ENCODE peak calls at places on chromosomes 4 and X, in nine cellular contexts. One of them, this sample, is unnamed.

GRCh38 chrX:2610246-2611170 is 80.6 kb upstream of the CD99 start:
- DNase-seq in CD4-positive, alpha-beta T cell: no peak
- DNase-seq in H54: no peak
- DNase-seq in AG09309: no peak
- DNase-seq in GM23248: peak; percentile 63
- DNase-seq in mesendoderm: no peak
- DNase-seq in globus pallidus: no peak
- DNase-seq in NCI-H2171 treated with DMSO at 0.1 percent for 48 hours: no peak
- DNase-seq in HT1080: no peak
- DNase-seq in this sample: no peak

GRCh38 chr4:2820216-2820982 is 23.2 kb upstream of the ADD1 start:
- DNase-seq in HT1080: no peak
- DNase-seq in H54: no peak
- DNase-seq in mesendoderm: no peak
- DNase-seq in NCI-H2171 treated with DMSO at 0.1 percent for 48 hours: no peak
- DNase-seq in CD4-positive, alpha-beta T cell: no peak
- DNase-seq in GM23248: no peak
- DNase-seq in globus pallidus: no peak
- DNase-seq in AG09309: no peak
- DNase-seq in this sample: peak; percentile 72

GRCh38 chr4:125664091-125664767 is 349.5 kb downstream of the FAT4 start:
- DNase-seq in mesendoderm: peak; percentile 85
- DNase-seq in NCI-H2171 treated with DMSO at 0.1 percent for 48 hours: no peak
- DNase-seq in globus pallidus: no peak
- DNase-seq in HT1080: no peak
- DNase-seq in AG09309: no peak
- DNase-seq in GM23248: no peak
- DNase-seq in H54: no peak
- DNase-seq in CD4-positive, alpha-beta T cell: no peak
- DNase-seq in this sample: no peak

GRCh38 chr4:10078481-10079233 is 37.9 kb downstream of the WDR1 start:
- DNase-seq in mesendoderm: no peak
- DNase-seq in H54: no peak
- DNase-seq in globus pallidus: no peak
- DNase-seq in CD4-positive, alpha-beta T cell: no peak
- DNase-seq in GM23248: no peak
- DNase-seq in NCI-H2171 treated with DMSO at 0.1 percent for 48 hours: no peak
- DNase-seq in HT1080: no peak
- DNase-seq in AG09309: no peak
- DNase-seq in this sample: peak; percentile 43

GRCh38 chrX:100994352-100995281 is 25.1 kb downstream of the ARL13A start:
- DNase-seq in HT1080: peak; percentile 79
- DNase-seq in CD4-positive, alpha-beta T cell: no peak
- DNase-seq in globus pallidus: no peak
- DNase-seq in H54: peak; percentile 37
- DNase-seq in AG09309: no peak
- DNase-seq in NCI-H2171 treated with DMSO at 0.1 percent for 48 hours: no peak
- DNase-seq in mesendoderm: peak; percentile 47
- DNase-seq in GM23248: peak; percentile 43
- DNase-seq in this sample: no peak

GRCh38 chrX:115579786-115580294 is 18.9 kb downstream of the PLS3 start:
- DNase-seq in NCI-H2171 treated with DMSO at 0.1 percent for 48 hours: no peak
- DNase-seq in GM23248: no peak
- DNase-seq in globus pallidus: no peak
- DNase-seq in H54: no peak
- DNase-seq in AG09309: no peak
- DNase-seq in CD4-positive, alpha-beta T cell: no peak
- DNase-seq in HT1080: no peak
- DNase-seq in mesendoderm: no peak
- DNase-seq in this sample: no peak

GRCh38 chrX:134821370-134821769 is 163.1 kb upstream of the PLAC1 start:
- DNase-seq in GM23248: peak; percentile 60
- DNase-seq in AG09309: no peak
- DNase-seq in H54: no peak
- DNase-seq in NCI-H2171 treated with DMSO at 0.1 percent for 48 hours: no peak
- DNase-seq in mesendoderm: peak; percentile 89
- DNase-seq in globus pallidus: no peak
- DNase-seq in HT1080: peak; percentile 86
- DNase-seq in CD4-positive, alpha-beta T cell: no peak
- DNase-seq in this sample: no peak

GRCh38 chr4:26930964-26931363 is 70.3 kb downstream of the STIM2 start:
- DNase-seq in H54: no peak
- DNase-seq in HT1080: peak; percentile 42
- DNase-seq in NCI-H2171 treated with DMSO at 0.1 percent for 48 hours: no peak
- DNase-seq in CD4-positive, alpha-beta T cell: no peak
- DNase-seq in AG09309: no peak
- DNase-seq in globus pallidus: no peak
- DNase-seq in GM23248: no peak
- DNase-seq in mesendoderm: peak; percentile 34
- DNase-seq in this sample: peak; percentile 2

GRCh38 chrX:130079824-130080406 is 30.4 kb downstream of the ELF4 start:
- DNase-seq in AG09309: peak; percentile 52
- DNase-seq in mesendoderm: peak; percentile 70
- DNase-seq in GM23248: peak; percentile 81
- DNase-seq in globus pallidus: peak; percentile 60
- DNase-seq in CD4-positive, alpha-beta T cell: peak; percentile 53
- DNase-seq in NCI-H2171 treated with DMSO at 0.1 percent for 48 hours: peak; percentile 30
- DNase-seq in HT1080: peak; percentile 46
- DNase-seq in H54: peak; percentile 61
- DNase-seq in this sample: peak; percentile 88

GRCh38 chr4:152998861-152999260 is 62.7 kb downstream of the FHDC1 start:
- DNase-seq in H54: no peak
- DNase-seq in NCI-H2171 treated with DMSO at 0.1 percent for 48 hours: no peak
- DNase-seq in mesendoderm: no peak
- DNase-seq in HT1080: no peak
- DNase-seq in AG09309: no peak
- DNase-seq in globus pallidus: no peak
- DNase-seq in CD4-positive, alpha-beta T cell: no peak
- DNase-seq in GM23248: no peak
- DNase-seq in this sample: no peak

GRCh38 chrX:70046978-70047377 is 2.8 kb downstream of the AWAT2 start:
- DNase-seq in mesendoderm: no peak
- DNase-seq in AG09309: no peak
- DNase-seq in NCI-H2171 treated with DMSO at 0.1 percent for 48 hours: no peak
- DNase-seq in globus pallidus: no peak
- DNase-seq in CD4-positive, alpha-beta T cell: no peak
- DNase-seq in GM23248: peak; percentile 36
- DNase-seq in HT1080: peak; percentile 25
- DNase-seq in H54: no peak
- DNase-seq in this sample: no peak

GRCh38 chrX:101191217-101191750 is 28.3 kb upstream of the DRP2 start:
- DNase-seq in AG09309: no peak
- DNase-seq in NCI-H2171 treated with DMSO at 0.1 percent for 48 hours: no peak
- DNase-seq in mesendoderm: peak; percentile 74
- DNase-seq in globus pallidus: no peak
- DNase-seq in H54: no peak
- DNase-seq in CD4-positive, alpha-beta T cell: no peak
- DNase-seq in HT1080: no peak
- DNase-seq in GM23248: peak; percentile 36
- DNase-seq in this sample: peak; percentile 82

GRCh38 chr4:2284934-2285664 is 23.2 kb upstream of the MXD4 start:
- DNase-seq in AG09309: peak; percentile 16
- DNase-seq in globus pallidus: no peak
- DNase-seq in mesendoderm: no peak
- DNase-seq in CD4-positive, alpha-beta T cell: no peak
- DNase-seq in H54: no peak
- DNase-seq in HT1080: peak; percentile 75
- DNase-seq in NCI-H2171 treated with DMSO at 0.1 percent for 48 hours: no peak
- DNase-seq in GM23248: peak; percentile 79
- DNase-seq in this sample: no peak

GRCh38 chrX:40420899-40421729 is 159.7 kb upstream of the ATP6AP2 start:
- DNase-seq in globus pallidus: peak; percentile 87
- DNase-seq in NCI-H2171 treated with DMSO at 0.1 percent for 48 hours: no peak
- DNase-seq in CD4-positive, alpha-beta T cell: no peak
- DNase-seq in mesendoderm: peak; percentile 73
- DNase-seq in HT1080: peak; percentile 39
- DNase-seq in GM23248: peak; percentile 2
- DNase-seq in AG09309: no peak
- DNase-seq in H54: peak; percentile 2
- DNase-seq in this sample: no peak

GRCh38 chr4:1684756-1685603 is 867 bp upstream of the FAM53A start:
- DNase-seq in NCI-H2171 treated with DMSO at 0.1 percent for 48 hours: no peak
- DNase-seq in mesendoderm: no peak
- DNase-seq in globus pallidus: no peak
- DNase-seq in CD4-positive, alpha-beta T cell: no peak
- DNase-seq in AG09309: no peak
- DNase-seq in H54: no peak
- DNase-seq in GM23248: no peak
- DNase-seq in HT1080: no peak
- DNase-seq in this sample: peak; percentile 72

GRCh38 chrX:134718329-134719317 is 60.4 kb upstream of the PLAC1 start:
- DNase-seq in AG09309: peak; percentile 97
- DNase-seq in GM23248: peak; percentile 93
- DNase-seq in globus pallidus: no peak
- DNase-seq in mesendoderm: peak; percentile 95
- DNase-seq in NCI-H2171 treated with DMSO at 0.1 percent for 48 hours: peak; percentile 29
- DNase-seq in CD4-positive, alpha-beta T cell: no peak
- DNase-seq in HT1080: peak; percentile 95
- DNase-seq in H54: peak; percentile 41
- DNase-seq in this sample: no peak

GRCh38 chr4:152382057-152382785 is 153.7 kb downstream of the FBXW7 start:
- DNase-seq in globus pallidus: no peak
- DNase-seq in mesendoderm: no peak
- DNase-seq in H54: no peak
- DNase-seq in AG09309: no peak
- DNase-seq in CD4-positive, alpha-beta T cell: no peak
- DNase-seq in NCI-H2171 treated with DMSO at 0.1 percent for 48 hours: no peak
- DNase-seq in HT1080: no peak
- DNase-seq in GM23248: peak; percentile 26
- DNase-seq in this sample: peak; percentile 0

GRCh38 chr4:13126976-13127910 is 356.9 kb downstream of the RAB28 start:
- DNase-seq in mesendoderm: no peak
- DNase-seq in GM23248: no peak
- DNase-seq in AG09309: no peak
- DNase-seq in HT1080: no peak
- DNase-seq in NCI-H2171 treated with DMSO at 0.1 percent for 48 hours: no peak
- DNase-seq in globus pallidus: no peak
- DNase-seq in H54: no peak
- DNase-seq in CD4-positive, alpha-beta T cell: no peak
- DNase-seq in this sample: no peak

GRCh38 chr4:169010125-169011023 is at the start of gene CBR4:
- DNase-seq in CD4-positive, alpha-beta T cell: peak; percentile 96
- DNase-seq in mesendoderm: peak; percentile 100
- DNase-seq in NCI-H2171 treated with DMSO at 0.1 percent for 48 hours: peak; percentile 93
- DNase-seq in H54: peak; percentile 63
- DNase-seq in GM23248: peak; percentile 99
- DNase-seq in globus pallidus: peak; percentile 99
- DNase-seq in HT1080: peak; percentile 99
- DNase-seq in AG09309: peak; percentile 94
- DNase-seq in this sample: peak; percentile 83

GRCh38 chr4:174880001-174880400 is 38.2 kb upstream of the ADAM29 start:
- DNase-seq in NCI-H2171 treated with DMSO at 0.1 percent for 48 hours: no peak
- DNase-seq in globus pallidus: no peak
- DNase-seq in mesendoderm: peak; percentile 82
- DNase-seq in GM23248: no peak
- DNase-seq in AG09309: no peak
- DNase-seq in HT1080: no peak
- DNase-seq in CD4-positive, alpha-beta T cell: no peak
- DNase-seq in H54: no peak
- DNase-seq in this sample: no peak

GRCh38 chrX:68710870-68711576 is 63.6 kb downstream of the STARD8 start:
- DNase-seq in HT1080: peak; percentile 26
- DNase-seq in GM23248: peak; percentile 60
- DNase-seq in globus pallidus: no peak
- DNase-seq in AG09309: peak; percentile 18
- DNase-seq in H54: peak; percentile 52
- DNase-seq in mesendoderm: peak; percentile 84
- DNase-seq in NCI-H2171 treated with DMSO at 0.1 percent for 48 hours: no peak
- DNase-seq in CD4-positive, alpha-beta T cell: no peak
- DNase-seq in this sample: peak; percentile 88

GRCh38 chrX:103329991-103330390 is at the start of gene TCEAL7:
- DNase-seq in NCI-H2171 treated with DMSO at 0.1 percent for 48 hours: no peak
- DNase-seq in mesendoderm: peak; percentile 67
- DNase-seq in globus pallidus: peak; percentile 88
- DNase-seq in AG09309: no peak
- DNase-seq in H54: no peak
- DNase-seq in GM23248: peak; percentile 55
- DNase-seq in HT1080: no peak
- DNase-seq in CD4-positive, alpha-beta T cell: no peak
- DNase-seq in this sample: peak; percentile 44

GRCh38 chrX:19627533-19627932 is 112.2 kb upstream of the MAP3K15 start:
- DNase-seq in mesendoderm: no peak
- DNase-seq in GM23248: peak; percentile 45
- DNase-seq in CD4-positive, alpha-beta T cell: no peak
- DNase-seq in HT1080: peak; percentile 50
- DNase-seq in H54: no peak
- DNase-seq in NCI-H2171 treated with DMSO at 0.1 percent for 48 hours: no peak
- DNase-seq in globus pallidus: no peak
- DNase-seq in AG09309: no peak
- DNase-seq in this sample: no peak

GRCh38 chr4:182370491-182370890 is 127.3 kb downstream of the TENM3 start:
- DNase-seq in H54: no peak
- DNase-seq in CD4-positive, alpha-beta T cell: no peak
- DNase-seq in mesendoderm: peak; percentile 37
- DNase-seq in globus pallidus: no peak
- DNase-seq in GM23248: no peak
- DNase-seq in NCI-H2171 treated with DMSO at 0.1 percent for 48 hours: no peak
- DNase-seq in AG09309: no peak
- DNase-seq in HT1080: no peak
- DNase-seq in this sample: no peak

GRCh38 chr4:155392486-155393184 is 15.9 kb upstream of the MAP9 start:
- DNase-seq in H54: peak; percentile 26
- DNase-seq in globus pallidus: no peak
- DNase-seq in NCI-H2171 treated with DMSO at 0.1 percent for 48 hours: no peak
- DNase-seq in AG09309: peak; percentile 38
- DNase-seq in mesendoderm: peak; percentile 23
- DNase-seq in CD4-positive, alpha-beta T cell: no peak
- DNase-seq in HT1080: peak; percentile 84
- DNase-seq in GM23248: peak; percentile 53
- DNase-seq in this sample: no peak

GRCh38 chrX:16188687-16189086 is 21.4 kb downstream of the MAGEB17 start:
- DNase-seq in GM23248: peak; percentile 56
- DNase-seq in mesendoderm: no peak
- DNase-seq in globus pallidus: no peak
- DNase-seq in NCI-H2171 treated with DMSO at 0.1 percent for 48 hours: no peak
- DNase-seq in CD4-positive, alpha-beta T cell: no peak
- DNase-seq in AG09309: no peak
- DNase-seq in H54: no peak
- DNase-seq in HT1080: peak; percentile 32
- DNase-seq in this sample: no peak

GRCh38 chr4:15961778-15962510 is 1.0 kb downstream of the FGFBP2 start:
- DNase-seq in CD4-positive, alpha-beta T cell: no peak
- DNase-seq in GM23248: peak; percentile 16
- DNase-seq in HT1080: no peak
- DNase-seq in H54: no peak
- DNase-seq in mesendoderm: peak; percentile 61
- DNase-seq in AG09309: no peak
- DNase-seq in NCI-H2171 treated with DMSO at 0.1 percent for 48 hours: no peak
- DNase-seq in globus pallidus: no peak
- DNase-seq in this sample: no peak

GRCh38 chr4:144562019-144562740 is 83.8 kb upstream of the HHIP start:
- DNase-seq in CD4-positive, alpha-beta T cell: no peak
- DNase-seq in NCI-H2171 treated with DMSO at 0.1 percent for 48 hours: no peak
- DNase-seq in HT1080: no peak
- DNase-seq in H54: no peak
- DNase-seq in globus pallidus: no peak
- DNase-seq in mesendoderm: peak; percentile 64
- DNase-seq in AG09309: no peak
- DNase-seq in GM23248: no peak
- DNase-seq in this sample: peak; percentile 22

GRCh38 chrX:54482839-54483593 is 13.0 kb downstream of the FGD1 start:
- DNase-seq in H54: no peak
- DNase-seq in CD4-positive, alpha-beta T cell: no peak
- DNase-seq in mesendoderm: peak; percentile 62
- DNase-seq in AG09309: no peak
- DNase-seq in globus pallidus: no peak
- DNase-seq in HT1080: no peak
- DNase-seq in GM23248: peak; percentile 55
- DNase-seq in NCI-H2171 treated with DMSO at 0.1 percent for 48 hours: no peak
- DNase-seq in this sample: peak; percentile 76

GRCh38 chrX:34341258-34341657 is 209.1 kb upstream of the FAM47A start:
- DNase-seq in mesendoderm: peak; percentile 22
- DNase-seq in GM23248: no peak
- DNase-seq in AG09309: no peak
- DNase-seq in globus pallidus: no peak
- DNase-seq in CD4-positive, alpha-beta T cell: no peak
- DNase-seq in NCI-H2171 treated with DMSO at 0.1 percent for 48 hours: no peak
- DNase-seq in H54: no peak
- DNase-seq in HT1080: no peak
- DNase-seq in this sample: peak; percentile 7

GRCh38 chr4:37977471-37978452 is 17.6 kb downstream of the PTTG2 start:
- DNase-seq in globus pallidus: peak; percentile 68
- DNase-seq in AG09309: peak; percentile 11
- DNase-seq in mesendoderm: peak; percentile 61
- DNase-seq in HT1080: peak; percentile 71
- DNase-seq in H54: peak; percentile 28
- DNase-seq in GM23248: peak; percentile 84
- DNase-seq in NCI-H2171 treated with DMSO at 0.1 percent for 48 hours: peak; percentile 21
- DNase-seq in CD4-positive, alpha-beta T cell: peak; percentile 75
- DNase-seq in this sample: peak; percentile 66